ENCODE peak calls at places on chromosomes 1 and 21, in four cellular contexts. F is small intestine, R is ovary, H is uterus. Q is an unnamed sample. For H3K27me3, the result is how much of the 10 kb centered on the place peaks cover.

GRCh38 chr21:45819478-45820170 is 161.9 kb upstream of the COL6A1 start:
- DNase-seq in F (no peak), R (no peak), H (no peak), Q (no peak)

GRCh38 chr21:43304621-43305335 is 122.2 kb downstream of the SIK1 start:
- DNase-seq in F (no peak), R (peak), H (no peak), Q (no peak)

GRCh38 chr1:111369177-111369576 is 58.4 kb downstream of the OVGP1 start:
- DNase-seq in F (no peak), R (no peak), H (no peak), Q (no peak)

GRCh38 chr1:248849152-248849551 is 9.7 kb downstream of the ZNF692 start:
- DNase-seq in F (no peak), R (no peak), H (no peak), Q (no peak)

GRCh38 chr1:76279387-76279748 is 204.8 kb downstream of the ST6GALNAC3 start:
- DNase-seq in F (no peak), R (no peak), H (no peak), Q (no peak)

GRCh38 chr1:93014156-93014555 is 52.9 kb upstream of the DIPK1A start:
- DNase-seq in F (no peak), R (no peak), H (no peak), Q (no peak)

GRCh38 chr1:205554016-205554811 is 49.7 kb downstream of the CDK18 start:
- DNase-seq in F (no peak), R (no peak), H (no peak), Q (no peak)

GRCh38 chr1:6414443-6414844 is 5.3 kb downstream of the HES2 start:
- DNase-seq in F (peak), R (no peak), H (no peak), Q (peak)

DNA sequence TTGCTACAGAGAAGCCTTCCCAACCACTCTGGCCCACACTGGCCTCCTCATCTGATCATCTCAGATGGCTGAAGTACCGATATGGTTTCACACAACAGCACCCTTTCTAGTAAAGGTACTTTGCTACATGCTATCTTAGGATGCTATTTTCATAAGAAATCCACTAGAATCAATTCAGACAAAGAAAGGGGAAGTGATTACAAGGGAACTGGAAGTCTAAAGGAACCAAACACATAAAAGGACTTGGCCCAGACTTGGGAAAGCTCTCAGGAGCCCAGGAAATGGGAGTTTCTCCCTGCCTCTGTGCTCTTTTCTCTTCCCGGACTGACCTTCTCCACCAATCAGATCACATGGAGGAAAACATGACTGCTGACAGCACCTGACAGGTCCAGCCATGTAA is 12.8 kb upstream of the FOXE3 start:
- DNase-seq in F (no peak), R (no peak), H (no peak), Q (no peak)
- H3K27me3 ChIP-seq in F (under half), R (under half), H (under half), Q (under half)

GRCh38 chr1:184406454-184406853 is 19.6 kb downstream of the C1orf21 start:
- DNase-seq in F (no peak), R (no peak), H (no peak), Q (no peak)
- H3K4me3 ChIP-seq in F (no peak), R (no peak), H (no peak), Q (no peak)

GRCh38 chr1:10687782-10688408 is 108.6 kb downstream of the CASZ1 start:
- DNase-seq in F (no peak), R (no peak), H (no peak), Q (no peak)

GRCh38 chr1:10686404-10687040 is 109.9 kb downstream of the CASZ1 start:
- DNase-seq in F (no peak), R (no peak), H (no peak), Q (no peak)

GRCh38 chr1:10685851-10686403 is 110.5 kb downstream of the CASZ1 start:
- DNase-seq in F (no peak), R (peak), H (no peak), Q (peak)

GRCh38 chr1:10687142-10687715 is 109.2 kb downstream of the CASZ1 start:
- DNase-seq in F (peak), R (no peak), H (no peak), Q (no peak)

GRCh38 chr1:10685196-10685850 is 111.1 kb downstream of the CASZ1 start:
- DNase-seq in F (no peak), R (peak), H (no peak), Q (peak)
- H3K27ac ChIP-seq in F (no peak), R (peak), H (peak), Q (peak)

DNA sequence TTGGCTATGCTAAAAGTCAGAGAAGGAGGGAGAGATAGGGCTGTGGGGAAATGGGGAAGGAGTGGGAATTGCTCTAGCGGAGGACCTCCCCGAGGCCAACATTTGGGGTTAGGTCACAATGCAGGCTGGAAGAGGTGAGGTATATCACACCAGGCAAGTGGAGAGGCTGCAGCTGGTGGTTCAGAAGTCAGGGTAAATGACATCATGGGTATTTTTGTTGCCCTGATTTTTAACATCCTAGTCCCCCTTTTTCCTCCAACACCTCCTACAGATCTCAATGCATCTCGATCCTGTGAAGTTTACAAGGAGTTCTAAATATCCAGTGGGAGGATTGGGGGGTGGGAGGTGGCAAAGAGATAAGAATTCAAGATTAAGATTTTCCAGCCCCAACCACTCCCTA is 38.7 kb downstream of the ELAVL4 start:
- DNase-seq in F (no peak), R (no peak), H (no peak), Q (no peak)
- H3K27me3 ChIP-seq in F (under half), R (under half), H (under half), Q (under half)